ENCODE peak calls at places on chromosomes 7 and 10, in five cellular contexts. D is astrocyte of the hippocampus; I is cardiac fibroblast; W is iPS-NIHi11; K is stimulated activated CD8-positive, alpha-beta memory T cell treated with anti-CD3 and anti-CD28 coated beads, Interleukin-7, amount 100 ng/mL, for 1 hour. N is an unnamed sample.

GRCh38 chr10:32388258-32389027 is 41.5 kb upstream of the EPC1 start:
- DNase-seq in W (no peak), I (no peak), D (no peak), K (no peak), N (no peak)

GRCh38 chr7:102165136-102165535 is 121.5 kb upstream of the SH2B2 start:
- DNase-seq in I (peak), W (no peak), K (no peak), D (no peak), N (no peak)

GRCh38 chr10:11578802-11579255 is 32.6 kb downstream of the USP6NL start:
- DNase-seq in W (no peak), K (no peak), I (no peak), D (no peak), N (no peak)

GRCh38 chr10:28291881-28292297 is 11.0 kb downstream of the MPP7 start:
- DNase-seq in W (no peak), K (no peak), I (peak), D (peak), N (no peak)

GRCh38 chr7:156773966-156774365 is 119.0 kb downstream of the LMBR1 start:
- DNase-seq in D (peak), W (no peak), I (peak), K (no peak), N (no peak)

GRCh38 chr7:131164025-131164899 is 163.4 kb upstream of the MKLN1 start:
- DNase-seq in D (peak), I (peak), W (peak), K (no peak), N (no peak)

GRCh38 chr10:35546824-35547225 is 58.3 kb upstream of the GJD4 start:
- DNase-seq in D (peak), K (no peak), I (peak), W (no peak), N (no peak)

GRCh38 chr7:107057474-107057833 is 12.9 kb downstream of the PRKAR2B start:
- DNase-seq in I (no peak), W (no peak), K (no peak), D (no peak), N (no peak)

GRCh38 chr7:138243430-138243829 is 167.2 kb downstream of the AKR1D1 start:
- DNase-seq in K (no peak), D (peak), I (peak), W (peak), N (no peak)

GRCh38 chr7:159211540-159212182 is 67.0 kb upstream of the VIPR2 start:
- DNase-seq in K (no peak), W (no peak), I (no peak), D (no peak), N (no peak)

GRCh38 chr7:66859794-66860645 is 61.0 kb upstream of the TMEM248 start:
- DNase-seq in K (no peak), W (peak), I (no peak), D (peak), N (peak)

N was measured in DMS79 treated with DMSO at 0.1 percent for 48 hours.